ENCODE peak calls at places on chromosomes 2 and 18, in ten cellular contexts. X, I, K, B, Y, W, V, J, Q and M are unnamed samples.

GRCh38 chr2:102074167-102074778 is 68.3 kb upstream of the IL1R1 start:
- DNase-seq in X (no peak), I (no peak), K (no peak), B (no peak), Y (no peak), W (no peak), V (no peak), J (no peak), Q (no peak), M (no peak)

GRCh38 chr2:238440331-238440730 is 13.6 kb downstream of the ASB1 start:
- DNase-seq in X (no peak), I (no peak), K (no peak), B (no peak), Y (no peak), W (no peak), V (no peak), J (no peak), Q (no peak), M (no peak)

GRCh38 chr2:152055366-152056108 is 43.3 kb downstream of the CACNB4 start:
- DNase-seq in X (no peak), I (no peak), K (no peak), B (no peak), Y (no peak), W (peak), V (no peak), J (no peak), Q (no peak), M (no peak)

GRCh38 chr18:35271656-35272055 is 18.4 kb downstream of the ZSCAN30 start:
- DNase-seq in X (no peak), I (no peak), K (no peak), B (no peak), Y (no peak), W (no peak), V (no peak), J (no peak), Q (no peak), M (no peak)

GRCh38 chr2:6148887-6149286 is 456.7 kb downstream of the SOX11 start:
- DNase-seq in X (no peak), I (no peak), K (no peak), B (no peak), Y (no peak), W (no peak), V (no peak), J (no peak), Q (no peak), M (no peak)

GRCh38 chr2:26704441-26704977 is 12.0 kb downstream of the KCNK3 start:
- DNase-seq in X (no peak), I (no peak), K (no peak), B (no peak), Y (peak), W (peak), V (no peak), J (no peak), Q (no peak), M (no peak)

GRCh38 chr18:51624311-51624710 is 426.8 kb upstream of the MEX3C start:
- DNase-seq in X (no peak), I (no peak), K (no peak), B (no peak), Y (no peak), W (no peak), V (no peak), J (no peak), Q (no peak), M (no peak)

GRCh38 chr2:239731422-239731821 is 293.7 kb downstream of the NDUFA10 start:
- DNase-seq in X (no peak), I (peak), K (no peak), B (no peak), Y (no peak), W (no peak), V (no peak), J (peak), Q (no peak), M (no peak)

GRCh38 chr2:27216416-27217137 is 592 bp upstream of the CAD start:
- DNase-seq in X (no peak), I (no peak), K (no peak), B (no peak), Y (peak), W (no peak), V (no peak), J (no peak), Q (no peak), M (no peak)

GRCh38 chr2:72630767-72631166 is 195.1 kb downstream of the EXOC6B start:
- DNase-seq in X (no peak), I (no peak), K (no peak), B (no peak), Y (peak), W (peak), V (no peak), J (no peak), Q (no peak), M (no peak)

DNA sequence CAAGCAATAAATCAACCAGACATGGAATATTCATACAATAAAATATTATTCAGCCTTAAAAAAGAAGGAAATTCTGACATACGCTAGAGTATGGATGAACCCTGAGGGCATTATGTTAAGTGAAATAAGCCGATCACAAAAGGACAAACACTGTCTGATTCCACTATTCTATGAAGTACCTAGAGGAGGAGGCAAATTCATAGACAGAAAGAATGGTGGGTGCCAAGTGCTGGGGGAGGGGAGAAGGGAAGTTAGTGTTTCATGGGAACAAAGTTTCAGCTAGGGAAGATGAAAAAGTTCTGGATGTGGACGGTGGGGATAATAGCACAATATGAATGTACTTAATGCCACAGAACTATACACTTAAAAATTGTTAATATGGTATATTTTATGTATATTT is 19.8 kb downstream of the SMAD7 start:
- DNase-seq in X (no peak), I (no peak), K (no peak), B (no peak), Y (no peak), W (no peak), V (no peak), J (no peak), Q (no peak), M (no peak)
- H3K27ac ChIP-seq in X (peak), I (peak), K (no peak), B (peak), Y (peak), W (peak), V (no peak), J (no peak), Q (no peak), M (no peak)

DNA sequence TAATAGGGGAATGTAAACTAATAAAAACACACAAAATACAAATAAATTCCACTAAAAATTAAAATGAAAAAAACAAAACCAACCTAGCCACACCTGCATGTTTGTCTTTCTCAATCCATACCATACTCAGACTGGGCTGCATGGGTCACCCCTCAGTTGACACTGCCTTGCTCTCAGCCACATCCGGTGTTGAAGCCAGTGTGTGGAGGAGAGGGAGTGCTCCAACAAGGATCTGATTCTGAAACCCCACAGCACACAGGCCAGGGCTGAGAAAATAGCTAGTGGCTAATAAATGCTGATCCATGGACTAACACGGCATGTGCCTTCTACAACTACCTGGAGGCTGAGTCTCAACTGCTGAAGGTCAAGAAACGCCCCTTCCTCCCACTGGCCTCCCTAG is 13.7 kb downstream of the RND3 start:
- DNase-seq in X (no peak), I (no peak), K (no peak), B (no peak), Y (no peak), W (no peak), V (no peak), J (no peak), Q (no peak), M (no peak)
- H3K27ac ChIP-seq in X (peak), I (no peak), K (peak), B (peak), Y (peak), W (no peak), V (no peak), J (no peak), Q (peak), M (no peak)

GRCh38 chr2:109513230-109513629 is 100.5 kb downstream of the SEPTIN10 start:
- DNase-seq in X (no peak), I (no peak), K (no peak), B (no peak), Y (no peak), W (no peak), V (no peak), J (no peak), Q (no peak), M (no peak)

GRCh38 chr2:109513749-109514588 is 99.8 kb downstream of the SEPTIN10 start:
- DNase-seq in X (no peak), I (no peak), K (no peak), B (peak), Y (peak), W (peak), V (no peak), J (no peak), Q (peak), M (no peak)

GRCh38 chr2:109517118-109517889 is 96.5 kb downstream of the SEPTIN10 start:
- DNase-seq in X (no peak), I (no peak), K (no peak), B (no peak), Y (peak), W (no peak), V (no peak), J (no peak), Q (no peak), M (no peak)

GRCh38 chr2:109516445-109517117 is 97.2 kb downstream of the SEPTIN10 start:
- DNase-seq in X (no peak), I (peak), K (no peak), B (peak), Y (peak), W (peak), V (no peak), J (peak), Q (peak), M (no peak)

GRCh38 chr2:109514857-109515256 is 98.9 kb downstream of the SEPTIN10 start:
- DNase-seq in X (no peak), I (no peak), K (no peak), B (no peak), Y (peak), W (no peak), V (no peak), J (no peak), Q (no peak), M (no peak)
- H3K27ac ChIP-seq in X (peak), I (peak), K (no peak), B (peak), Y (peak), W (no peak), V (no peak), J (no peak), Q (peak), M (no peak)

DNA sequence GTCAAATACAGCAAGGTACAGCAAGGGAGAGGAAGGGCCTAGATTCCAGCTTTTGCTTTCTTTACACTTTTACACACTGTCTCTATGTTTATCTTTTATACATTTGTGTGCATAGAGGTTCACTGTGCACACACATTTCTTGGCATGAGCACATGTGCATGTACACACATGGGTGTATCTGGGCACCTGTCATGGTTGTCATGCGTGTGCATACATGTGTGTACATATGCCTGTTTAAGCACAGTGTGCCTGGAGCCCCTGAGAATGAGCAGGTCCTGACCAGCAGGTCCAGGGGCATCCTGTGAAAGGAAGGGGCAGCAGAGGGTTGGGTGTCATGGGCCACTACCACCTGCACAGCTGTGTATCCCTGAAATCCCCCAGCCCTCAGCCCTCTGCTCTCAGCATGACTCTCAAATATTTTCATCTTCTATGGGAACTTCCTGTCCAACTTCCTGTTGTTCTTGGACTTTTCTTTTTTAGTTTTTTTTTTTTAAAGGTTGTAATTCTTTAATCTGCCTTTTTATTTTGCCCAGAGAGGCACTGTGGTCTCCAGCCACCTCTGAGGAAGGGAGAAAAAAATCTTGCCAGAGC is 97.0 kb upstream of the EPAS1 start:
- DNase-seq in X (no peak), I (no peak), K (no peak), B (no peak), Y (no peak), W (peak), V (no peak), J (no peak), Q (no peak), M (no peak)
- H3K27ac ChIP-seq in X (no peak), I (peak), K (peak), B (peak), Y (no peak), W (no peak), V (no peak), J (no peak), Q (peak), M (no peak)

GRCh38 chr2:157055660-157056199 is 201.8 kb upstream of the GALNT5 start:
- DNase-seq in X (no peak), I (no peak), K (no peak), B (no peak), Y (no peak), W (peak), V (no peak), J (no peak), Q (peak), M (no peak)
- H3K27ac ChIP-seq in X (peak), I (no peak), K (no peak), B (peak), Y (peak), W (no peak), V (no peak), J (no peak), Q (no peak), M (no peak)

DNA sequence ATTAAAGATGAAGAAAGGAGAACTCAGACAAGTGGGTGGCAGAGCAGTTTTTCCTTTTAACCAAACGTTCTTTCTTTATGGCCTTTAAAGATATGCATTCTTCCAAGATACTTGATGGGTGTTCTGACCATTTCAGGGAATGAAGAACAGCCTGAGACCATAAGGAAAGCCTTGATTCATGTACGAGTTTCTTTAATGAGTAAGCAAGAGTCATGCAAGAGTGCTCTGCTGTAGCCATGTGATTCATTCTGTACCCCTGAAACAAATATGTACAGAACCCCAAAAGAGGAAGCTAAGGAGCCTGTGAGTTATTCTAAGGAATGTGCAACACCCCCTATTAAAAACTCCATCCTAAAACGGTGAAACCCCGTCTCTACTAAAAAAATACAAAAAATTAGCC is 372.8 kb downstream of the MTX2 start:
- DNase-seq in X (no peak), I (no peak), K (no peak), B (no peak), Y (peak), W (no peak), V (no peak), J (no peak), Q (peak), M (no peak)
- H3K27ac ChIP-seq in X (no peak), I (no peak), K (no peak), B (no peak), Y (peak), W (no peak), V (no peak), J (no peak), Q (no peak), M (no peak)